ENCODE peak calls at places on chromosomes 6 and 20, in ten cellular contexts. T is tibial artery, C is upper lobe of left lung, N is PC-9, F is esophagus muscularis mucosa, S is cardiac muscle cell, E is psoas muscle, G is IMR-90, Z is suprapubic skin, H is GM23248. U is an unnamed sample.

GRCh38 chr6:93474733-93475179 is 55.4 kb upstream of the EPHA7 start:
- DNase-seq in T (no peak), C (no peak), N (no peak), F (no peak), S (no peak), E (no peak), G (no peak), Z (no peak), H (no peak), U (no peak)

GRCh38 chr6:15481892-15482291 is 180.9 kb downstream of the DTNBP1 start:
- DNase-seq in T (no peak), C (no peak), N (no peak), F (no peak), S (no peak), E (no peak), G (no peak), Z (no peak), H (no peak), U (no peak)

GRCh38 chr20:1472556-1473243 is 6.1 kb upstream of the NSFL1C start:
- DNase-seq in T (no peak), C (no peak), N (no peak), F (peak; percentile 37), S (no peak), E (no peak), G (no peak), Z (no peak), H (no peak), U (no peak)

GRCh38 chr6:29941006-29941405 is 1.3 kb upstream of the HLA-A start:
- DNase-seq in T (no peak), C (no peak), N (no peak), F (no peak), S (no peak), E (no peak), G (no peak), Z (no peak), H (no peak), U (no peak)

GRCh38 chr20:51529758-51530157 is 12.8 kb downstream of the NFATC2 start:
- DNase-seq in T (no peak), C (no peak), N (no peak), F (no peak), S (no peak), E (no peak), G (peak; percentile 61), Z (no peak), H (no peak), U (peak; percentile 13)

GRCh38 chr20:17479041-17479657 is 52.0 kb downstream of the BFSP1 start:
- DNase-seq in T (no peak), C (peak; percentile 38), N (no peak), F (no peak), S (no peak), E (no peak), G (no peak), Z (peak; percentile 71), H (no peak), U (no peak)

GRCh38 chr6:146361367-146361924 is 182.2 kb upstream of the RAB32 start:
- DNase-seq in T (no peak), C (no peak), N (no peak), F (no peak), S (peak; percentile 63), E (no peak), G (no peak), Z (no peak), H (peak; percentile 46), U (peak; percentile 83)

GRCh38 chr20:45097485-45098095 is 3.3 kb downstream of the KCNS1 start:
- DNase-seq in T (no peak), C (peak; percentile 89), N (no peak), F (no peak), S (peak; percentile 64), E (no peak), G (no peak), Z (no peak), H (peak; percentile 61), U (no peak)

GRCh38 chr20:63441136-63441776 is 31.2 kb downstream of the KCNQ2 start:
- DNase-seq in T (no peak), C (peak; percentile 34), N (no peak), F (no peak), S (no peak), E (no peak), G (no peak), Z (no peak), H (no peak), U (no peak)

GRCh38 chr6:143195349-143195845 is 134.7 kb downstream of the AIG1 start:
- DNase-seq in T (peak; percentile 70), C (no peak), N (no peak), F (no peak), S (peak; percentile 60), E (peak; percentile 50), G (no peak), Z (no peak), H (no peak), U (no peak)

GRCh38 chr20:53857723-53858236 is 212.6 kb downstream of the BCAS1 start:
- DNase-seq in T (no peak), C (no peak), N (no peak), F (no peak), S (peak; percentile 15), E (no peak), G (no peak), Z (no peak), H (no peak), U (no peak)

GRCh38 chr6:73364549-73364948 is 2.1 kb downstream of the KHDC3L start:
- DNase-seq in T (no peak), C (no peak), N (no peak), F (no peak), S (no peak), E (no peak), G (no peak), Z (no peak), H (no peak), U (no peak)

GRCh38 chr6:28866342-28867077 is 57.3 kb downstream of the TRIM27 start:
- DNase-seq in T (peak; percentile 83), C (peak; percentile 94), N (no peak), F (peak; percentile 93), S (peak; percentile 64), E (peak; percentile 56), G (peak; percentile 29), Z (peak; percentile 84), H (peak; percentile 53), U (peak; percentile 57)

GRCh38 chr6:38234141-38234540 is 405.6 kb downstream of the BTBD9 start:
- DNase-seq in T (no peak), C (no peak), N (no peak), F (no peak), S (no peak), E (no peak), G (no peak), Z (no peak), H (no peak), U (no peak)

GRCh38 chr6:137044366-137045220 is at the start of gene IL20RA:
- DNase-seq in T (no peak), C (peak; percentile 90), N (peak; percentile 61), F (no peak), S (peak; percentile 15), E (peak; percentile 46), G (no peak), Z (no peak), H (peak; percentile 55), U (peak; percentile 35)

DNA sequence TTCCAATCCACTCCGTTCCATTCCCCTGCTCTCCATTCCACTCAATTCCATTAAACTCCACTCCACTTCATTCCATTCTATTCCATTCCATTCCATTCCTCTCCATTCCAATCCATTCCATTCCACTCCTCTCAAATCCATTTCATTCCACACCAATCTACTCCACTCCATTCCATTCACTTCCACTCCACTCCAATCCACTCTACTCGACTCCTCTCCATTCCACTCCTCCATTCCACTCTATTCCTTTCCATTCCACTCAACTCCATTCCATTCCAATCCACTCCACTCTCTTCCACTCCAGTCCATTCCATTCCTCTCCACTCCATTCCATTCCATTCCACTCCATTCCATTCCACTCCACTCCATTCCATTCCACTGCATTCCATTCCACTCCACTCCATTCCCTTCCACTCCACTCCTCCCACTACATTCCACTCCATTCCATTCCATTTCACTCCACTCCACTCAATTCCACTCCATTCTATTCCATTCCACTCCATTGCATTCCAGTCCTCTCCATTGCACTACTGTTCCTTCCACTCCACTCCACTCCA is 22.6 kb upstream of the DEFB125 start:
- DNase-seq in T (no peak), C (no peak), N (no peak), F (no peak), S (no peak), E (no peak), G (no peak), Z (no peak), H (no peak), U (no peak)
- H3K9me3 ChIP-seq in T (no peaks in the 10 kb centered on the region), C (no peaks in the 10 kb centered on the region), N (no peaks in the 10 kb centered on the region), F (no peaks in the 10 kb centered on the region), S (no peaks in the 10 kb centered on the region), E (no peaks in the 10 kb centered on the region), G (peaks cover 17% of the 10 kb centered on the region), Z (peaks cover 4% of the 10 kb centered on the region), H (no peaks in the 10 kb centered on the region), U (no peaks in the 10 kb centered on the region)

GRCh38 chr6:109370792-109371191 is 11.5 kb downstream of the CD164 start:
- DNase-seq in T (no peak), C (no peak), N (no peak), F (no peak), S (no peak), E (no peak), G (no peak), Z (no peak), H (no peak), U (no peak)
- H3K36me3 ChIP-seq in T (peaks cover 55% of the 10 kb centered on the region), C (peaks cover 27% of the 10 kb centered on the region), N (peaks cover 88% of the 10 kb centered on the region), F (peaks cover 94% of the 10 kb centered on the region), S (peaks cover 59% of the 10 kb centered on the region), E (peaks cover 92% of the 10 kb centered on the region), G (peaks cover 34% of the 10 kb centered on the region), Z (peaks cover 84% of the 10 kb centered on the region), H (peaks cover 91% of the 10 kb centered on the region), U (peaks cover 84% of the 10 kb centered on the region)

GRCh38 chr6:108157234-108157971 is 8.4 kb upstream of the NR2E1 start:
- DNase-seq in T (no peak), C (peak; percentile 85), N (no peak), F (peak; percentile 66), S (no peak), E (no peak), G (no peak), Z (no peak), H (no peak), U (no peak)
- H3K27me3 ChIP-seq in T (peaks cover 3% of the 10 kb centered on the region), C (peaks cover 4% of the 10 kb centered on the region), N (peaks cover 12% of the 10 kb centered on the region), F (peaks cover 99% of the 10 kb centered on the region), S (peaks cover 100% of the 10 kb centered on the region), E (peaks cover 8% of the 10 kb centered on the region), G (peaks cover 76% of the 10 kb centered on the region), Z (peaks cover 100% of the 10 kb centered on the region), H (peaks cover 99% of the 10 kb centered on the region), U (peaks cover 51% of the 10 kb centered on the region)

DNA sequence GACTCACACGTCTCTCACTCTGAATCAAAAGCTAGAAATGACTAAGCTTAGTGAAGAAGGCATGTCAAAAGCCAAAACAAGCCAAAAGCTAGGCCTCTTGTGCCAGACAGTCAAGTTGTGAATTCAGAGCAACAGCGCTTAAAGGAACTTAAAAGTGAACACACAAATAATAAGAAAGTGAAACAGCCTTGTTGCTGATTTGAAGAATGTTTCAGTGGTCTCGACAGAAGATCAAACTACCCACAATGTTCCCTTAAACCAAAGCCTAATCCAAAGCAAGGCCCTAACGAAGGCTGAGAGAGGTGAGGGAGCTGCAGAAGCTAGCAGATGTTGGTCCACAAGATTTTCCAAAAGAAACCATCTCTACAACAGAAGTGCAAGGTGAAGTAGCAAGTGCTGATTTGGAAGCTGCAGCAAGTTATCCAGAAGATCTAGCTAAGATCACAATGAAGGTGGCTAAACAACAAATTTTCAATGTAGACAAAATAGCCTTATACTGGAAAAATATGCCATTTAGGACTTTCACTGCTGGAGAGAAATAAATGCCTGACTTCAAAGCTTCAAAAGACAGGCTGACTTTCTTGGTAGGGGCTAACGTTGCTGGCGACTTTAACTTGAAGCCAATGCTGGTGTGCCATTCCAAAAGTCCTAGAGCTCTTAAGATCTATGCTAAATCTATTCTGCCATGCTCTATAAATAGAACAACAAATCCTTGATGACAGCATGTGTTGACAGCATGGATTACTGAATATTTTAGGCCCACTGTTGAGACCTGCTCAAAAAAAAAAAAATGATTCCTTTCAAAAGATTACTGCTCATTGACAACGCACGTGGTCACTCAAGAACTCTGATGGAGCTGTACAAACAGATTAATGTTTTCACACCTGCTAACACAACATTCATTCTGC is 40.3 kb downstream of the SEC63 start:
- DNase-seq in T (no peak), C (no peak), N (no peak), F (no peak), S (no peak), E (no peak), G (no peak), Z (no peak), H (no peak), U (no peak)
- H3K9me3 ChIP-seq in T (no peaks in the 10 kb centered on the region), C (peaks cover 3% of the 10 kb centered on the region), N (no peaks in the 10 kb centered on the region), F (no peaks in the 10 kb centered on the region), S (peaks cover 6% of the 10 kb centered on the region), E (peaks cover 5% of the 10 kb centered on the region), G (peaks cover 8% of the 10 kb centered on the region), Z (peaks cover 8% of the 10 kb centered on the region), H (no peaks in the 10 kb centered on the region), U (no peaks in the 10 kb centered on the region)

U was measured in MG63.